ENCODE peak calls at places on chromosomes 16 and 17, in six cellular contexts. K, Q, O, L, C and A are unnamed samples.

GRCh38 chr17:22516861-22517636 is 824.7 kb downstream of the KCNJ18 start:
- DNase-seq in K (no peak), Q (no peak), O (no peak), L (no peak), C (no peak), A (no peak)

GRCh38 chr16:81688182-81688581 is 90.9 kb upstream of the PLCG2 start:
- DNase-seq in K (no peak), Q (no peak), O (no peak), L (no peak), C (no peak), A (no peak)

GRCh38 chr17:7367083-7367482 is 12.1 kb downstream of the TMEM95 start:
- DNase-seq in K (no peak), Q (no peak), O (no peak), L (no peak), C (no peak), A (no peak)

GRCh38 chr16:1923299-1924034 is 5.3 kb upstream of the HS3ST6 start:
- DNase-seq in K (peak), Q (peak), O (peak), L (no peak), C (peak), A (no peak)

GRCh38 chr16:87129771-87130170 is 187.4 kb downstream of the C16orf95 start:
- DNase-seq in K (no peak), Q (no peak), O (no peak), L (no peak), C (peak), A (peak)

GRCh38 chr17:4953461-4953961 is 2.6 kb downstream of the ENO3 start:
- DNase-seq in K (no peak), Q (no peak), O (no peak), L (no peak), C (peak), A (no peak)

GRCh38 chr17:56173958-56174357 is 20.7 kb downstream of the ANKFN1 start:
- DNase-seq in K (no peak), Q (no peak), O (no peak), L (no peak), C (no peak), A (peak)

GRCh38 chr17:59800530-59800942 is 92.2 kb downstream of the TUBD1 start:
- DNase-seq in K (no peak), Q (peak), O (no peak), L (no peak), C (no peak), A (no peak)

GRCh38 chr17:56297142-56297541 is 143.9 kb downstream of the ANKFN1 start:
- DNase-seq in K (no peak), Q (no peak), O (no peak), L (no peak), C (peak), A (peak)

GRCh38 chr17:45270828-45271418 is 9.0 kb upstream of the SPATA32 start:
- DNase-seq in K (peak), Q (no peak), O (no peak), L (no peak), C (no peak), A (peak)

GRCh38 chr16:57635266-57636097 is 7.1 kb downstream of the ADGRG1 start:
- DNase-seq in K (no peak), Q (no peak), O (peak), L (no peak), C (no peak), A (no peak)

DNA sequence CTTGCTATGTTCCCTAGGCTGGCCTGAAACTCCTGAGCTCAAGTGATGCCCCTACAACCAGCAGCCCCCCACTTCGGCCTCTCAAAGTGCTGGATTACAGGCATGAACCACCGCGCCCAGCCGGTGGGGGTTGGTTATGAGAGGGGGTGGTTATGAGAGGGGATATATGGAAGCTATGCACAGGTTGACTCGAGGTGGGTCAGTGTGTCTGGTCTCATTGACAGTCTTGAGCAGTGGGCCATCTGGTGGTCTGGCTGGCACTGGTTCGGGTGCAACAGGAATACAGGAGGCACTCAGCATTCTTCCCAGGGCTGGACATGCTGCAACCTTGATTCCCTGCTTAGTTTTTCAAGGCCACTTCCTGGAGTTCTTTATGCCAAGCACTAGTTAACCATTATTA is 5.6 kb upstream of the STX1B start:
- DNase-seq in K (no peak), Q (peak), O (peak), L (no peak), C (no peak), A (no peak)
- TF ChIP-seq MYC in K (no peak), Q (no peak), O (no peak), L (no peak), C (no peak), A (no peak)

GRCh38 chr16:56294599-56294998 is 103.3 kb downstream of the GNAO1 start:
- DNase-seq in K (no peak), Q (no peak), O (no peak), L (no peak), C (no peak), A (no peak)
- TF ChIP-seq MYC in K (no peak), Q (no peak), O (no peak), L (no peak), C (no peak), A (no peak)

GRCh38 chr17:73722163-73722562 is 77.9 kb upstream of the SDK2 start:
- DNase-seq in K (no peak), Q (no peak), O (no peak), L (no peak), C (no peak), A (no peak)

GRCh38 chr17:73718362-73718761 is 74.1 kb upstream of the SDK2 start:
- DNase-seq in K (no peak), Q (no peak), O (no peak), L (no peak), C (no peak), A (no peak)

GRCh38 chr17:73719588-73720071 is 75.4 kb upstream of the SDK2 start:
- DNase-seq in K (no peak), Q (no peak), O (peak), L (no peak), C (no peak), A (peak)

GRCh38 chr17:73718912-73719311 is 74.7 kb upstream of the SDK2 start:
- DNase-seq in K (no peak), Q (no peak), O (no peak), L (no peak), C (no peak), A (peak)

GRCh38 chr17:73720187-73720834 is 76.1 kb upstream of the SDK2 start:
- DNase-seq in K (no peak), Q (no peak), O (peak), L (no peak), C (no peak), A (peak)
- TF ChIP-seq MYC in K (no peak), Q (no peak), O (no peak), L (no peak), C (no peak), A (no peak)

DNA sequence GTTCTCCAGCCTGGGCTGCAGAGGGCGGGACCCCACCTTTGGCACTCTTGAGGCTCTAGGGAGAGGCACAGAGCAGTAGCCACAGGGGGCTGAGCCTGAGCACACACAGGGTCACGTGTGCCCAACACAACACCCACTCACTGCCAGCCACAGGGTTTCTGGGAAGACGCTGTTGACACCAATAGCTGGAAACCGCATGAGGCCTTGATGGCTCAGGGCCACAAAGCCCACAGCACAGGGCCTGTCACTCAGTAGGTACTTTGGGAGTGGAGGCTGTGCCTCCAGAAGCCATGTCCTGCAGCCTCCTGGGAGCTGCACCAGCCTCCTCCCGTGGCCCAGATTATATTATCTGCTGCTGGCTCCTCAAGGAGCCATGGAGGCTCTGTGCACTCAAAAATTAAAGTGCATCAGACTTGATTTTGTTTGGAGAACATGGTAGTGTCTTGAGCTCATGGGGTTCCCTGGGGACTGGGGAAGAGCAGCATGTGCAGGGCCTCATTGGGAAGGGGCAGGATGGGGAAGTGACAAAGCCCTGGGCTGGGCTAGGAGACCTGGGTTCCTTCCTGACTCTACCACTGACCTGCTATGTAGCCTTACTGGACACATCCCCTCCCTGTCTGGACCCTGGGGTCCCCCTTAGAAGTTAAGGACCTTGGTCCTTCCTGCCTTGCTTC is 12.5 kb upstream of the SREBF1 start:
- DNase-seq in K (peak), Q (no peak), O (peak), L (peak), C (no peak), A (peak)
- TF ChIP-seq MYC in K (no peak), Q (no peak), O (peak), L (no peak), C (no peak), A (peak)